ENCODE peak calls at places on chromosomes 12 and 14, in eight cellular contexts. F is SK-N-DZ; R is GM23248; V is Calu3; L is amniotic epithelial cell; U is stimulated activated CD4-positive, alpha-beta T cell treated with anti-CD3 and anti-CD28 coated beads, Interleukin-2, amount 100 ng/mL, for 48 hours; M is psoas muscle; D is smooth muscle cell of the brain vasculature. K is an unnamed sample.

GRCh38 chr14:75926431-75926830 is 55.4 kb downstream of the TGFB3 start:
- DNase-seq in D (no peak), M (no peak), F (no peak), R (no peak), V (no peak), U (no peak), L (no peak), K (peak)

GRCh38 chr14:31263485-31264133 is 56.0 kb upstream of the HECTD1 start:
- DNase-seq in U (no peak), D (peak), R (peak), M (peak), V (peak), F (no peak), L (peak), K (peak)

GRCh38 chr12:14714437-14714836 is 18.0 kb upstream of the GUCY2C start:
- DNase-seq in V (no peak), M (no peak), L (no peak), R (no peak), D (no peak), U (no peak), F (no peak), K (no peak)

GRCh38 chr12:39389399-39390150 is 53.3 kb downstream of the KIF21A start:
- DNase-seq in D (no peak), R (no peak), U (no peak), L (no peak), M (no peak), V (no peak), F (peak), K (no peak)

GRCh38 chr14:85565862-85566296 is 35.9 kb downstream of the FLRT2 start:
- DNase-seq in V (no peak), F (no peak), R (peak), M (no peak), L (peak), U (no peak), D (no peak), K (peak)

GRCh38 chr12:56932867-56933266 is 1.3 kb downstream of the SDR9C7 start:
- DNase-seq in D (no peak), L (peak), R (no peak), U (no peak), F (no peak), M (no peak), V (no peak), K (peak)

GRCh38 chr12:100332852-100333251 is 24.0 kb upstream of the SLC17A8 start:
- DNase-seq in U (no peak), F (no peak), L (no peak), M (no peak), V (no peak), R (no peak), D (no peak), K (no peak)

GRCh38 chr12:123763093-123763492 is 992 bp downstream of the DNAH10 start:
- DNase-seq in L (no peak), R (no peak), V (no peak), D (no peak), F (no peak), U (no peak), M (no peak), K (no peak)

GRCh38 chr12:42759622-42760273 is 170.2 kb upstream of the PRICKLE1 start:
- DNase-seq in F (peak), V (no peak), D (no peak), L (peak), M (peak), R (peak), U (no peak), K (no peak)